ENCODE peak calls at places on chromosomes 13 and 19, in seven cellular contexts. L is A549; Y is GM20000; N is H9; K is activated naive CD8-positive, alpha-beta T cell treated with anti-CD3 and anti-CD28 coated beads, Interleukin-2, amount 10 ng/mL, durations not matched to agents 7 days and 5 days; F is stimulated activated CD8-positive, alpha-beta memory T cell treated with anti-CD3 and anti-CD28 coated beads, Interleukin-2, amount 100 ng/mL, for 48 hours; Z is sciatic nerve. J is an unnamed sample.
A peak's percentile ranks its signal among the peaks of the same experiment; 100 is the strongest.

GRCh38 chr13:38542601-38543000 is 144.3 kb upstream of the FREM2 start:
- DNase-seq in L (no peak), Z (no peak), F (no peak), Y (no peak), N (no peak), K (no peak), J (no peak)

GRCh38 chr13:114281351-114282142 is at the start of gene UPF3A:
- DNase-seq in Y (peak; percentile 94), L (peak; percentile 91), Z (peak; percentile 95), F (peak; percentile 81), K (peak; percentile 96), N (peak; percentile 96), J (peak; percentile 95)

GRCh38 chr19:35202722-35203674 is 25.5 kb downstream of the FAM187B start:
- DNase-seq in Y (no peak), Z (no peak), L (no peak), N (peak; percentile 89), F (no peak), K (no peak), J (no peak)

GRCh38 chr13:38804061-38804460 is 117.2 kb downstream of the FREM2 start:
- DNase-seq in N (no peak), L (no peak), F (no peak), Z (no peak), K (no peak), Y (no peak), J (no peak)

GRCh38 chr19:55319786-55320185 is 5.4 kb downstream of the TMEM150B start:
- DNase-seq in L (no peak), Z (no peak), K (no peak), Y (no peak), N (peak; percentile 92), F (no peak), J (no peak)

GRCh38 chr19:36775768-36776167 is 3.2 kb upstream of the ZNF850 start:
- DNase-seq in K (no peak), Y (no peak), Z (no peak), F (no peak), N (no peak), L (no peak), J (no peak)

GRCh38 chr19:31351212-31352193 is 2.3 kb upstream of the TSHZ3 start:
- DNase-seq in F (no peak), Y (peak; percentile 31), K (peak; percentile 47), N (no peak), Z (no peak), L (peak; percentile 33), J (peak; percentile 65)

GRCh38 chr19:14473073-14473790 is 1.9 kb downstream of the PTGER1 start:
- DNase-seq in N (peak; percentile 66), F (no peak), Z (no peak), K (peak; percentile 59), Y (peak; percentile 69), L (no peak), J (no peak)

GRCh38 chr13:21234537-21234936 is 58.1 kb downstream of the MRPL57 start:
- DNase-seq in N (no peak), Z (no peak), K (no peak), F (no peak), L (no peak), Y (no peak), J (no peak)

GRCh38 chr19:39038098-39038497 is 5.7 kb upstream of the FBXO27 start:
- DNase-seq in Y (peak; percentile 52), Z (no peak), F (no peak), L (peak; percentile 82), K (no peak), N (peak; percentile 83), J (no peak)

GRCh38 chr19:5192568-5192967 is 148.0 kb downstream of the PTPRS start:
- DNase-seq in Y (no peak), K (no peak), L (no peak), Z (no peak), N (peak; percentile 53), F (no peak), J (no peak)

GRCh38 chr19:11699931-11700794 is 38.6 kb downstream of the ZNF823 start:
- DNase-seq in L (peak; percentile 14), Z (no peak), F (no peak), Y (peak; percentile 31), K (no peak), N (no peak), J (no peak)

GRCh38 chr13:43596924-43597598 is 189.7 kb downstream of the ENOX1 start:
- DNase-seq in Z (no peak), L (no peak), F (no peak), N (no peak), K (no peak), Y (no peak), J (no peak)

GRCh38 chr19:18520848-18521691 is 800 bp downstream of the ELL start:
- DNase-seq in K (no peak), N (peak; percentile 50), F (no peak), Y (peak; percentile 46), Z (peak; percentile 77), L (no peak), J (peak; percentile 75)

GRCh38 chr19:33226550-33227241 is 1.0 kb upstream of the SLC7A10 start:
- DNase-seq in N (peak; percentile 95), F (no peak), Y (no peak), Z (no peak), K (no peak), L (peak; percentile 67), J (no peak)

GRCh38 chr19:5434351-5434917 is 20.8 kb upstream of the ZNRF4 start:
- DNase-seq in N (no peak), K (no peak), Z (no peak), F (no peak), L (no peak), Y (no peak), J (no peak)

GRCh38 chr19:46721269-46722003 is 4.5 kb upstream of the PRKD2 start:
- DNase-seq in N (peak; percentile 56), Y (no peak), L (no peak), Z (peak; percentile 59), F (no peak), K (no peak), J (no peak)

GRCh38 chr19:20388826-20389225 is 176.8 kb downstream of the ZNF737 start:
- DNase-seq in Y (no peak), K (no peak), Z (no peak), L (no peak), N (no peak), F (no peak), J (no peak)

GRCh38 chr13:98335721-98336120 is 158.7 kb upstream of the RNF113B start:
- DNase-seq in Y (no peak), L (no peak), K (no peak), N (no peak), F (no peak), Z (no peak), J (no peak)

GRCh38 chr19:3507371-3508120 is 1.4 kb downstream of the FZR1 start:
- DNase-seq in F (no peak), N (peak; percentile 79), K (no peak), Z (no peak), Y (no peak), L (no peak), J (peak; percentile 81)

GRCh38 chr19:48770223-48770622 is 14.9 kb downstream of the FGF21 start:
- DNase-seq in L (no peak), F (no peak), Z (no peak), N (no peak), Y (no peak), K (no peak), J (no peak)